ENCODE peak calls at places on chromosomes 16 and 17, in five cellular contexts. O is HS-5; P is GDM1; T is central memory CD4-positive, alpha-beta T cell; E is activated CD4-positive, alpha-beta T cell treated with anti-CD3 and anti-CD28 coated beads for 1 hour. W is an unnamed sample.

GRCh38 chr17:19024101-19025078 is 19.8 kb upstream of the FAM83G start:
- DNase-seq in O (no peak), P (no peak), T (peak), E (no peak), W (peak)

GRCh38 chr17:81673561-81674258 is 7.2 kb downstream of the CCDC137 start:
- DNase-seq in O (no peak), P (no peak), T (no peak), E (no peak), W (no peak)

GRCh38 chr17:31163091-31163781 is 68.5 kb downstream of the NF1 start:
- DNase-seq in O (no peak), P (no peak), T (no peak), E (no peak), W (no peak)

GRCh38 chr16:57028086-57028485 is 38.7 kb downstream of the NLRC5 start:
- DNase-seq in O (no peak), P (no peak), T (no peak), E (no peak), W (no peak)

GRCh38 chr17:28860363-28860808 is 5.6 kb downstream of the ERAL1 start:
- DNase-seq in O (no peak), P (no peak), T (no peak), E (no peak), W (no peak)

GRCh38 chr17:5785867-5786509 is 201.7 kb upstream of the NLRP1 start:
- DNase-seq in O (peak), P (no peak), T (no peak), E (no peak), W (no peak)

GRCh38 chr17:49110504-49110903 is 22.1 kb upstream of the B4GALNT2 start:
- DNase-seq in O (no peak), P (no peak), T (no peak), E (no peak), W (no peak)

GRCh38 chr17:28908640-28909098 is 5.8 kb upstream of the DHRS13 start:
- DNase-seq in O (peak), P (no peak), T (no peak), E (no peak), W (no peak)

GRCh38 chr17:37182786-37183185 is 193.0 kb upstream of the C17orf78 start:
- DNase-seq in O (peak), P (no peak), T (no peak), E (no peak), W (no peak)

GRCh38 chr16:56303066-56303705 is 111.9 kb downstream of the GNAO1 start:
- DNase-seq in O (no peak), P (no peak), T (no peak), E (no peak), W (no peak)

GRCh38 chr16:12551946-12552345 is 251.7 kb downstream of the CPPED1 start:
- DNase-seq in O (no peak), P (no peak), T (no peak), E (no peak), W (no peak)